ENCODE peak calls at places on chromosomes 3 and 15, in eight cellular contexts. N, Y, B, O, I, R, S and M are unnamed samples.

GRCh38 chr15:36373549-36373948 is 205.9 kb upstream of the CDIN1 start:
- DNase-seq in N (no peak), Y (no peak), B (no peak), O (peak), I (no peak), R (no peak), S (peak), M (no peak)

GRCh38 chr3:144521131-144521530 is 549.5 kb downstream of the DIPK2A start:
- DNase-seq in N (no peak), Y (no peak), B (no peak), O (no peak), I (peak), R (no peak), S (no peak), M (no peak)

GRCh38 chr3:134326760-134327593 is 47.3 kb downstream of the AMOTL2 start:
- DNase-seq in N (no peak), Y (peak), B (peak), O (peak), I (no peak), R (no peak), S (peak), M (no peak)

GRCh38 chr3:13890377-13891016 is 10.6 kb upstream of the WNT7A start:
- DNase-seq in N (no peak), Y (no peak), B (no peak), O (no peak), I (no peak), R (peak), S (no peak), M (peak)

GRCh38 chr3:54969652-54970051 is 41.8 kb upstream of the LRTM1 start:
- DNase-seq in N (peak), Y (no peak), B (no peak), O (no peak), I (no peak), R (no peak), S (peak), M (no peak)

GRCh38 chr3:109184726-109185125 is 48.2 kb downstream of the C3orf85 start:
- DNase-seq in N (no peak), Y (no peak), B (no peak), O (no peak), I (no peak), R (no peak), S (no peak), M (no peak)

GRCh38 chr3:133835961-133836360 is 30.3 kb downstream of the SRPRB start:
- DNase-seq in N (no peak), Y (no peak), B (no peak), O (no peak), I (no peak), R (no peak), S (no peak), M (no peak)

GRCh38 chr3:69085543-69086132 is 901 bp downstream of the ARL6IP5 start:
- DNase-seq in N (peak), Y (no peak), B (peak), O (no peak), I (peak), R (no peak), S (no peak), M (no peak)

GRCh38 chr15:28954466-28955159 is 68.8 kb downstream of the APBA2 start:
- DNase-seq in N (no peak), Y (no peak), B (no peak), O (no peak), I (no peak), R (no peak), S (no peak), M (no peak)

GRCh38 chr15:39629376-39629775 is 48.5 kb downstream of the THBS1 start:
- DNase-seq in N (no peak), Y (no peak), B (no peak), O (peak), I (peak), R (peak), S (peak), M (peak)

GRCh38 chr15:63203451-63204090 is 14.2 kb downstream of the RAB8B start:
- DNase-seq in N (no peak), Y (peak), B (peak), O (peak), I (no peak), R (peak), S (peak), M (no peak)

GRCh38 chr15:76903251-76903681 is 1.9 kb downstream of the SCAPER start:
- DNase-seq in N (no peak), Y (peak), B (peak), O (peak), I (peak), R (no peak), S (peak), M (no peak)

GRCh38 chr15:100931143-100931890 is 12.2 kb downstream of the LRRK1 start:
- DNase-seq in N (no peak), Y (no peak), B (no peak), O (no peak), I (peak), R (no peak), S (no peak), M (no peak)

GRCh38 chr15:82810863-82811421 is 1.5 kb downstream of the WHAMM start:
- DNase-seq in N (no peak), Y (no peak), B (no peak), O (peak), I (peak), R (peak), S (peak), M (peak)

GRCh38 chr3:115074502-115074901 is 72.6 kb downstream of the ZBTB20 start:
- DNase-seq in N (no peak), Y (peak), B (peak), O (no peak), I (no peak), R (no peak), S (peak), M (no peak)

GRCh38 chr3:185283374-185283935 is 29.6 kb upstream of the EHHADH start:
- DNase-seq in N (no peak), Y (no peak), B (no peak), O (peak), I (no peak), R (no peak), S (peak), M (no peak)

GRCh38 chr15:95557226-95558046 is 773.1 kb upstream of the NR2F2 start:
- DNase-seq in N (no peak), Y (peak), B (peak), O (peak), I (no peak), R (no peak), S (peak), M (no peak)

GRCh38 chr3:56556908-56557814 is at the start of gene CCDC66:
- DNase-seq in N (peak), Y (peak), B (peak), O (peak), I (peak), R (peak), S (peak), M (peak)

GRCh38 chr3:56557815-56558170 is 818 bp downstream of the CCDC66 start:
- DNase-seq in N (no peak), Y (no peak), B (no peak), O (no peak), I (no peak), R (no peak), S (peak), M (no peak)
- H3K27ac ChIP-seq in N (no peak), Y (no peak), B (peak), O (no peak), I (peak), R (peak), S (peak), M (peak)

DNA sequence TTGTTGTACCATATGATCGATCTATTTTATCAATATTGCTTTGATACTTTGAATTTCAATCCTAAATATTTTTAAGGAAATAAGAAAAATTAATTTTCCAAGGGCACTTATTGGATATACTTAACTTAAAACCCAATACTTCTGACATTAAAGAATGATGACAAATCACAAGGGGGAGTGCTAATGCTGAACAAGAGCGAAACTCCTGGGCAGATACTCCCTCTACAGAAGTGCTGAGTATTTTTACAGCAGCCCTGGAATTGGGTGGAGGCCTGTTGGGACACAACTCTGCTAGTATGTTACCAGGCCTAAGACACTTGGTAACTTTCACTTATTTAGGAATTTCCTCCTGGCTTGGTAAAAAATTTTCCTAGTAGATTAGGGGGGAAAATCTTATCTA is 46.2 kb downstream of the DENND6A start:
- DNase-seq in N (no peak), Y (peak), B (peak), O (peak), I (no peak), R (no peak), S (peak), M (no peak)
- TF ChIP-seq CTCF in N (no peak), Y (peak), B (no peak), O (peak), I (no peak), R (no peak), S (no peak), M (no peak)

GRCh38 chr15:55222588-55222987 is 25.8 kb upstream of the RSL24D1 start:
- DNase-seq in N (no peak), Y (no peak), B (no peak), O (no peak), I (peak), R (no peak), S (no peak), M (no peak)

GRCh38 chr15:55224892-55225291 is 28.2 kb upstream of the RSL24D1 start:
- DNase-seq in N (no peak), Y (no peak), B (no peak), O (no peak), I (no peak), R (no peak), S (no peak), M (no peak)

GRCh38 chr15:55226127-55226526 is 29.4 kb upstream of the RSL24D1 start:
- DNase-seq in N (no peak), Y (no peak), B (no peak), O (no peak), I (no peak), R (no peak), S (no peak), M (no peak)

GRCh38 chr15:55218068-55218467 is 21.3 kb upstream of the RSL24D1 start:
- DNase-seq in N (no peak), Y (no peak), B (no peak), O (no peak), I (no peak), R (no peak), S (no peak), M (no peak)

DNA sequence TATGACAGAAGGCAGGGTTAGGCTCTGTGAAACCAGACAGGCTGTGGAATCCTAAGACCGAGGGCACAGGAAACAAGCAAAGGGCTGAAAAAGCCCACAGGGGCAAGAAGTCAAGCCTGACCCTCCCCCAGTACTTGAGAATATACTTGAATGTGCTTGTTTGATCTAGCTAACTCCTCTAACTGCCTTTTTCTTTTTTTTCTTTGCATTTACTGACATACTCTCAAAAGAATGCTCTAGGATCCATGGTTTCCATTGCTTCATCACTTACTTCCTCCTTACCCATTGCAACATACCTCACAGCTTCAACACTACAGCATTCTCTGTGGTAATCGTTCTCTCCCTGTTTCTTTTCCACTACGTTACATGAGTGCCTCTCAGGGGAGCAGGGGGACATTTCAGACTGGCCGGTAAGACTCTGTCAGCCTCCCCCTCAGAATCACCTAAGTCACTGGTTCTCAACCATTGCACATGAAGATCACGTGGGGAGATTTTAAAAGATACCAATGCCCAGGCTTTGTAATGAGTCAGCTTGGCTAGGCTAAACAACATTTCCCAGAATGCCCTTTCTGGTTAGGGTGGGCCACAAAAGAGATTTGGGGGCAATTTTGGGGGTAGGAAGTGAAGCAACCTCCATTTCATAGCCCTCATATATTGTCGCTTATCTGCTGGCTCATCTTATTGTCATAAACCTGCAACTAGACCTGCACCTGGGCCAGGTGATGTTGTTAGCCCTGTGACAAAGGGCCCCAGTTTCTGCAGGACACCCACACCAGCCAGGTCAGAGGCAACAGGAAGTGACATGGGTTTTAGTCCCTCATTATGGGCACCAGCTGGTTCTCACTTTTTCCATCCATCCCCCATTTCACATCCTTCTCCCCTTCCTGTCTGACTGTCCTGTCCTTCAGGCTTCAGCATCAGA is 24.6 kb upstream of the RSL24D1 start:
- DNase-seq in N (no peak), Y (peak), B (peak), O (peak), I (peak), R (peak), S (peak), M (no peak)
- H3K27ac ChIP-seq in N (no peak), Y (peak), B (no peak), O (no peak), I (peak), R (no peak), S (peak), M (no peak)

GRCh38 chr15:92601940-92602593 is 53.5 kb downstream of the FAM174B start:
- DNase-seq in N (no peak), Y (no peak), B (no peak), O (no peak), I (no peak), R (no peak), S (no peak), M (no peak)
- TF ChIP-seq CTCF in N (no peak), Y (no peak), B (no peak), O (no peak), I (no peak), R (no peak), S (no peak), M (no peak)

GRCh38 chr3:160451602-160452001 is 2.0 kb upstream of the TRIM59 start:
- DNase-seq in N (no peak), Y (no peak), B (no peak), O (peak), I (no peak), R (no peak), S (no peak), M (no peak)

GRCh38 chr3:160447544-160447943 is 2.0 kb downstream of the TRIM59 start:
- DNase-seq in N (no peak), Y (peak), B (no peak), O (peak), I (no peak), R (no peak), S (peak), M (no peak)

GRCh38 chr3:160448845-160449659 is 534 bp downstream of the TRIM59 start:
- DNase-seq in N (no peak), Y (no peak), B (no peak), O (peak), I (peak), R (no peak), S (peak), M (no peak)

GRCh38 chr3:160450846-160451245 is 1.3 kb upstream of the TRIM59 start:
- DNase-seq in N (no peak), Y (peak), B (no peak), O (peak), I (no peak), R (no peak), S (peak), M (no peak)

GRCh38 chr3:160449660-160450598 is at the start of gene TRIM59:
- DNase-seq in N (peak), Y (peak), B (peak), O (peak), I (peak), R (peak), S (peak), M (peak)
- H3K27ac ChIP-seq in N (peak), Y (peak), B (peak), O (peak), I (peak), R (peak), S (peak), M (peak)

GRCh38 chr3:30135190-30135589 is 471.2 kb upstream of the TGFBR2 start:
- DNase-seq in N (no peak), Y (no peak), B (no peak), O (peak), I (no peak), R (no peak), S (no peak), M (no peak)
- TF ChIP-seq CTCF in N (no peak), Y (peak), B (no peak), O (peak), I (no peak), R (no peak), S (no peak), M (no peak)

DNA sequence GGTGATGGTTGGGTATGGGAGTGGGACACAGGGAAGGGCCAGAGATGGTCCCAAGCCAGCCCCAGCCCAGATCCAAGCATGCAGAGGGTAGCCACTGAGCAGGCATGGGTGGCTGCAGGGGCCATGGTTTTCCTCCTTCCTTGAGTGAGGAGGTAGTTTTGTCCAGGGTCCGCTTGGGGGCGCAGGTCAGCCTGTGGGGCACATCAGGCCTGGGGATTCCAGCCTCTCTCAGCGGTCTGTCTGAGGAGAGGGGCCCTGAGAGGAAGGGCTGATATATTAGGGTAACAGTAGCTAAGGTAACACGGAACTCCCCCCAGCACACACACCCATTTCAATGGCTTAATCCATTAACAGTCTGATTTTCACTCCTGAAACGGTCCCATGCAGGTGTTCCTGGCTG is 22.7 kb upstream of the LCTL start:
- DNase-seq in N (no peak), Y (no peak), B (no peak), O (no peak), I (no peak), R (no peak), S (no peak), M (no peak)
- H3K27ac ChIP-seq in N (no peak), Y (no peak), B (no peak), O (no peak), I (no peak), R (no peak), S (no peak), M (no peak)

GRCh38 chr3:150975096-150975991 is 2.8 kb upstream of the CLRN1 start:
- DNase-seq in N (no peak), Y (no peak), B (no peak), O (no peak), I (no peak), R (no peak), S (no peak), M (no peak)
- TF ChIP-seq CTCF in N (no peak), Y (no peak), B (no peak), O (no peak), I (no peak), R (no peak), S (no peak), M (no peak)

GRCh38 chr15:88992912-88993376 is 79.8 kb upstream of the MFGE8 start:
- DNase-seq in N (no peak), Y (no peak), B (no peak), O (no peak), I (no peak), R (no peak), S (no peak), M (no peak)

GRCh38 chr15:88994286-88994685 is 81.1 kb upstream of the MFGE8 start:
- DNase-seq in N (no peak), Y (no peak), B (no peak), O (no peak), I (no peak), R (no peak), S (no peak), M (no peak)

GRCh38 chr15:88992216-88992615 is 79.0 kb upstream of the MFGE8 start:
- DNase-seq in N (no peak), Y (no peak), B (no peak), O (no peak), I (no peak), R (no peak), S (no peak), M (no peak)

GRCh38 chr15:88995449-88995848 is 82.3 kb upstream of the MFGE8 start:
- DNase-seq in N (no peak), Y (no peak), B (no peak), O (no peak), I (no peak), R (no peak), S (no peak), M (no peak)

GRCh38 chr15:88993662-88994061 is 80.5 kb upstream of the MFGE8 start:
- DNase-seq in N (no peak), Y (no peak), B (no peak), O (no peak), I (no peak), R (no peak), S (no peak), M (no peak)
- H3K27ac ChIP-seq in N (no peak), Y (no peak), B (no peak), O (no peak), I (no peak), R (no peak), S (no peak), M (no peak)